ENCODE peak calls at places on chromosome 15, in four cellular contexts. N, S, A and G are unnamed samples.
A peak's percentile ranks its signal among the peaks of the same experiment; 100 is the strongest.

GRCh38 chr15:61916104-61916503 is 144.1 kb downstream of the VPS13C start:
- DNase-seq in N (no peak), S (no peak), A (no peak), G (no peak)

GRCh38 chr15:48527517-48527916 is 118.0 kb downstream of the FBN1 start:
- DNase-seq in A (no peak), S (no peak), N (no peak), G (no peak)

GRCh38 chr15:96115642-96116041 is 214.9 kb upstream of the NR2F2 start:
- DNase-seq in N (peak; percentile 18), A (no peak), S (no peak), G (no peak)

GRCh38 chr15:29107291-29107890 is 162.2 kb downstream of the NSMCE3 start:
- DNase-seq in N (no peak), S (no peak), A (peak; percentile 42), G (no peak)

GRCh38 chr15:79028411-79028964 is 62.1 kb downstream of the RASGRF1 start:
- DNase-seq in N (peak; percentile 46), S (no peak), A (peak; percentile 38), G (peak; percentile 55)

GRCh38 chr15:49328941-49329340 is 94.1 kb upstream of the FGF7 start:
- DNase-seq in S (no peak), A (no peak), N (no peak), G (no peak)

GRCh38 chr15:23823508-23823907 is 136.4 kb upstream of the NDN start:
- DNase-seq in S (no peak), N (peak; percentile 1), A (no peak), G (no peak)

GRCh38 chr15:66310786-66311185 is 17.4 kb downstream of the DIS3L start:
- DNase-seq in S (no peak), N (no peak), A (no peak), G (no peak)

GRCh38 chr15:66285462-66286280 is 7.7 kb upstream of the DIS3L start:
- DNase-seq in N (no peak), A (no peak), S (no peak), G (no peak)

GRCh38 chr15:101187820-101188516 is 63.9 kb downstream of the CHSY1 start:
- DNase-seq in S (no peak), N (no peak), A (no peak), G (no peak)

GRCh38 chr15:90126457-90127435 is 24.5 kb upstream of the IDH2 start:
- DNase-seq in S (no peak), N (no peak), A (peak; percentile 52), G (no peak)

GRCh38 chr15:58469432-58470353 is 37.9 kb downstream of the LIPC start:
- DNase-seq in S (no peak), A (no peak), N (peak; percentile 86), G (no peak)

GRCh38 chr15:31393441-31394091 is 66.9 kb downstream of the KLF13 start:
- DNase-seq in S (no peak), A (peak; percentile 49), N (no peak), G (peak; percentile 52)

GRCh38 chr15:74420193-74420905 is 13.4 kb downstream of the SEMA7A start:
- DNase-seq in S (no peak), A (no peak), N (peak; percentile 89), G (no peak)

GRCh38 chr15:70906842-70907241 is 14.2 kb downstream of the LRRC49 start:
- DNase-seq in S (no peak), N (no peak), A (peak; percentile 47), G (no peak)

GRCh38 chr15:82551646-82552247 is 11.5 kb upstream of the RPS17 start:
- DNase-seq in A (no peak), S (no peak), N (peak; percentile 41), G (no peak)

GRCh38 chr15:60396964-60397771 is 618 bp downstream of the ANXA2 start:
- DNase-seq in S (peak; percentile 68), N (peak; percentile 79), A (peak; percentile 83), G (peak; percentile 89)

GRCh38 chr15:65032823-65033537 is 3.5 kb upstream of the MTFMT start:
- DNase-seq in N (peak; percentile 70), S (peak; percentile 53), A (peak; percentile 72), G (peak; percentile 86)

GRCh38 chr15:48869966-48870365 is 8.0 kb upstream of the EID1 start:
- DNase-seq in A (no peak), S (no peak), N (no peak), G (no peak)

GRCh38 chr15:71683401-71684274 is 126.7 kb upstream of the NR2E3 start:
- DNase-seq in A (no peak), N (no peak), S (no peak), G (no peak)

GRCh38 chr15:29064731-29065130 is 179.0 kb downstream of the APBA2 start:
- DNase-seq in N (no peak), A (no peak), S (no peak), G (no peak)

GRCh38 chr15:71044006-71044405 is 71.3 kb upstream of the THSD4 start:
- DNase-seq in A (no peak), S (no peak), N (no peak), G (no peak)

GRCh38 chr15:36449084-36449661 is 130.3 kb upstream of the CDIN1 start:
- DNase-seq in N (no peak), S (no peak), A (no peak), G (no peak)

GRCh38 chr15:70765504-70766281 is 2.3 kb upstream of the UACA start:
- DNase-seq in A (no peak), N (no peak), S (no peak), G (no peak)

GRCh38 chr15:29870495-29871151 is 48.4 kb upstream of the TJP1 start:
- DNase-seq in N (no peak), S (no peak), A (no peak), G (no peak)

GRCh38 chr15:61025746-61026256 is 203.3 kb downstream of the RORA start:
- DNase-seq in N (no peak), S (no peak), A (no peak), G (no peak)

GRCh38 chr15:65044724-65045481 is at the start of gene SLC51B:
- DNase-seq in N (peak; percentile 49), A (no peak), S (no peak), G (peak; percentile 81)

GRCh38 chr15:26082833-26083174 is 219.7 kb upstream of the ATP10A start:
- DNase-seq in S (no peak), N (no peak), A (no peak), G (no peak)

DNA sequence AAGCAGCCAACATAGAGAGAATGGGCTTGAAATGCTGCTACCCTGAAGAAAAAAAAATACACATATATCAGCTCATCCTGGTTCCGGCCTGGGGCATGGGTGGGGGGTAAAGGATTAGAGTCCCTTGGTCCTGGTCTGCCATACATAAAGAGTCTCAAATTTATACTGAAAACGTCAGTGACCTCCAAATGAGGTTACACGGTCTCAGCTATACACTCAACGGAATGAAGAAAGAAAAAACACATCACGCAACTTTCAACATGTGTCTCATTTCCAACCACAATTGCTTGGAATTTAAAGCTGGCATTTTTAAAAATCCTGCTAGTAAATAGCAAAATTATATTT is 612.8 kb downstream of the MCTP2 start:
- DNase-seq in A (no peak), S (no peak), N (no peak), G (no peak)
- H3K4me3 ChIP-seq in A (no peak overlapping the region), S (no peak overlapping the region), N (no peak overlapping the region), G (no peak overlapping the region)

GRCh38 chr15:92821491-92822116 is 78.5 kb upstream of the CHD2 start:
- DNase-seq in S (no peak), A (no peak), N (no peak), G (no peak)
- H3K27ac ChIP-seq in S (no peak overlapping the region), A (no peak overlapping the region), N (peak overlapping the region; percentile 96), G (no peak overlapping the region)

DNA sequence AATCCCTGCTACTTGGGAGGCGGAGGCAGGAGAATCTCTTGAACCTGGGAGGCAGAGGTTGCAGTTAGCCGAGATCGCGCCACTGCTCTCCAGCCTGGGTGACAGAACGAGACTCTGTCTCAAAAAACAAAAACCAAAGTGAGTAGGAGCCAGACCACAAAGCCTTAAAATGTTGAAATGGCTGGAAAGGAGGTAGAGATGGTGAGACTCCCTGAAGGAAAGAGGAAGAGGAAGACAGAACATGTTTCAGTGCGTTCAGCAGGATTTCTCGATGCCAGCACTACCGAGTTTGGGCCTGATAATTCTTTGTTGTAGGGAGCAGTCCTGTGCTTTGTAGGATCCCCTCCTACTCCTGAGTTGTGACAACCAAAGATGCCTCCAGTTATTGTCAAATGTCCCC is 189.9 kb downstream of the AKAP13 start:
- DNase-seq in S (no peak), N (no peak), A (no peak), G (no peak)
- H3K4me1 ChIP-seq in S (no peaks in the 10 kb centered on the region), N (no peaks in the 10 kb centered on the region), A (no peaks in the 10 kb centered on the region), G (no peaks in the 10 kb centered on the region)

DNA sequence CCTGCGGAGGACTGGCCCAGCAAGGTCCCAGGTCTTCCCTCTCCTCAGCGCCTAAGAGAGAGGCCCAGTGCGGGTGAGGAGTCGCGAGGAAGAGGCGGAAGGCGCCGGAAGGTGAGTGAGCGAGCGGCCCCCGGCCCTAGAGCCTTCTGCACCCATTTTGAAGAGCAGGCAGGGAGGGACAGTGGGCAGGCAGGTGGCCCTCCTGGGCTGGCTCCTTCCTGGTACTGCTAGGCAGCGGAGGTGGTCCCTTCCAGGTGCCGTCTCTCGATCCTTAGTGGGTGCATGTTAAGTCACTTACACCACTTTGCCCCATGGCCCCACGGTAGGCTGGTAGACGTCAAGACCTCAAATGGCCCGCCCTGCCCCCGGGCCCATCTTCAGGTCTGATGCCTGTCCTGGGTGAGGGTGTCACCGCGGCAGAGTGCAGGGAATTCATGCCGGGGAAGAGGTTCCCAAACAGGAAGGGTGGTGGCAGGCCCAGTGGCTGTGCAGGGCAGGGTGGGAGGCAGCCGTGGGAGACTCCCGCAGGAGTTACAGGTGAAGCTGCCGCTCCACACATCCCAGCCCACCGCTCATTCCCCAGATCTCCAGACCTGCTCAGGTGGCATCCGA is 14.4 kb downstream of the PAK6 start:
- DNase-seq in S (no peak), A (peak; percentile 32), N (no peak), G (no peak)
- H3K4me3 ChIP-seq in S (peak overlapping the region; percentile 32), A (peak overlapping the region; percentile 48), N (peak overlapping the region; percentile 68), G (peak overlapping the region; percentile 59)

GRCh38 chr15:69562097-69562496 is 109.5 kb downstream of the RPLP1 start:
- DNase-seq in A (no peak), N (no peak), S (no peak), G (no peak)
- H3K27ac ChIP-seq in A (no peak overlapping the region), N (no peak overlapping the region), S (no peak overlapping the region), G (no peak overlapping the region)

DNA sequence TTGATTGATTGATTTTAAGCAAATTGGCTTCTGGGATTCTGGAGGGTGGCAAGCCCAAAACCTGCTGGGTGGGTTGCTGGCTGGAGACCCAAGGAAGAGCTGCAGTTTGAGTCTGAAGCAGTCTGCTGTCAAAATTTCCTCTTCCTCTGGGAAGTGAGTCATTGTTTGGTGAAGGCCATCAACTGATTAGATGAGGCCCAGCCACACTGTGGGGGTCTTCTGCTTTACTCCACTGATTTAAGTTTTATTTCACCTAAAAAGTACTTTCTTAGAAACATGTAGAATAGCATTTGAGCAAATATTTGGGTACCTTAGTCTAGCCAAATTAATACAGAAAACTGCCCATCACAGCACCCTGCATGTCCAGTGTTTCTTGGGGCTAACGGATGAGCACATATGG is 33.8 kb downstream of the FAH start:
- DNase-seq in A (no peak), N (no peak), S (no peak), G (no peak)
- H3K4me1 ChIP-seq in A (peaks cover 5% of the 10 kb centered on the region), N (no peaks in the 10 kb centered on the region), S (no peaks in the 10 kb centered on the region), G (no peaks in the 10 kb centered on the region)

GRCh38 chr15:72932461-72932860 is 119.8 kb upstream of the NEO1 start:
- DNase-seq in S (no peak), A (no peak), N (no peak), G (no peak)

GRCh38 chr15:72925661-72926060 is 126.6 kb upstream of the NEO1 start:
- DNase-seq in N (no peak), S (no peak), A (no peak), G (no peak)

GRCh38 chr15:72923304-72923703 is 129.0 kb upstream of the NEO1 start:
- DNase-seq in S (no peak), A (no peak), N (no peak), G (no peak)

GRCh38 chr15:72927451-72927850 is 124.8 kb upstream of the NEO1 start:
- DNase-seq in N (no peak), S (no peak), A (no peak), G (no peak)
- H3K4me3 ChIP-seq in N (no peak overlapping the region), S (no peak overlapping the region), A (no peak overlapping the region), G (no peak overlapping the region)